ENCODE peak calls at places on chromosomes 3 and 15, in seven cellular contexts. B, P, Y, Z, H, G and R are unnamed samples.

GRCh38 chr15:60760646-60761504 is 281.9 kb upstream of the ICE2 start:
- DNase-seq in B (peak; percentile 48), P (no peak), Y (no peak), Z (no peak), H (no peak), G (no peak), R (no peak)

GRCh38 chr3:15017191-15017590 is 47.9 kb downstream of the MRPS25 start:
- DNase-seq in B (no peak), P (no peak), Y (no peak), Z (no peak), H (no peak), G (no peak), R (no peak)

GRCh38 chr3:134103470-134103869 is 73.7 kb upstream of the SLCO2A1 start:
- DNase-seq in B (no peak), P (no peak), Y (no peak), Z (no peak), H (no peak), G (no peak), R (no peak)

GRCh38 chr3:141348848-141349247 is 19.5 kb upstream of the ZBTB38 start:
- DNase-seq in B (no peak), P (no peak), Y (no peak), Z (no peak), H (no peak), G (no peak), R (no peak)

GRCh38 chr3:173371848-173372487 is 25.6 kb upstream of the NLGN1 start:
- DNase-seq in B (peak; percentile 30), P (no peak), Y (peak; percentile 57), Z (no peak), H (no peak), G (peak; percentile 33), R (peak; percentile 46)

GRCh38 chr3:113136071-113136470 is 75.3 kb upstream of the BOC start:
- DNase-seq in B (no peak), P (peak; percentile 36), Y (peak; percentile 47), Z (no peak), H (no peak), G (peak; percentile 27), R (peak; percentile 29)

GRCh38 chr3:76040946-76041345 is 255.6 kb upstream of the ZNF717 start:
- DNase-seq in B (peak; percentile 67), P (no peak), Y (no peak), Z (no peak), H (no peak), G (no peak), R (no peak)

GRCh38 chr15:40825661-40826088 is 2.8 kb downstream of the PPP1R14D start:
- DNase-seq in B (peak; percentile 34), P (no peak), Y (no peak), Z (no peak), H (peak; percentile 98), G (no peak), R (peak; percentile 54)

GRCh38 chr3:33417051-33417673 is 23.0 kb downstream of the UBP1 start:
- DNase-seq in B (peak; percentile 20), P (no peak), Y (no peak), Z (no peak), H (no peak), G (no peak), R (no peak)

GRCh38 chr3:183411216-183411922 is 17.1 kb downstream of the MCF2L2 start:
- DNase-seq in B (no peak), P (no peak), Y (no peak), Z (no peak), H (no peak), G (no peak), R (no peak)

GRCh38 chr15:98649621-98649995 is 1.3 kb downstream of the IGF1R start:
- DNase-seq in B (peak; percentile 20), P (peak; percentile 9), Y (no peak), Z (no peak), H (no peak), G (peak; percentile 58), R (peak; percentile 66)

GRCh38 chr3:140724856-140725812 is 47.3 kb downstream of the TRIM42 start:
- DNase-seq in B (no peak), P (no peak), Y (no peak), Z (no peak), H (no peak), G (no peak), R (no peak)

GRCh38 chr3:51375136-51375535 is 10.0 kb upstream of the MANF start:
- DNase-seq in B (no peak), P (no peak), Y (no peak), Z (no peak), H (peak; percentile 26), G (no peak), R (no peak)

GRCh38 chr15:77869021-77869895 is 208.3 kb downstream of the TBC1D2B start:
- DNase-seq in B (peak; percentile 55), P (no peak), Y (no peak), Z (no peak), H (no peak), G (no peak), R (no peak)

GRCh38 chr3:102512734-102513518 is 78.1 kb downstream of the ZPLD1 start:
- DNase-seq in B (peak; percentile 25), P (no peak), Y (no peak), Z (no peak), H (no peak), G (no peak), R (no peak)

GRCh38 chr3:151863611-151864010 is 9.8 kb upstream of the SUCNR1 start:
- DNase-seq in B (peak; percentile 76), P (no peak), Y (no peak), Z (no peak), H (no peak), G (no peak), R (no peak)

GRCh38 chr3:195802261-195802701 is 9.4 kb downstream of the MUC4 start:
- DNase-seq in B (no peak), P (peak; percentile 30), Y (no peak), Z (no peak), H (no peak), G (no peak), R (no peak)

GRCh38 chr3:114455432-114455831 is 161.6 kb downstream of the TIGIT start:
- DNase-seq in B (no peak), P (no peak), Y (no peak), Z (no peak), H (no peak), G (no peak), R (no peak)

GRCh38 chr3:113439576-113439975 is 1.7 kb downstream of the CFAP44 start:
- DNase-seq in B (no peak), P (no peak), Y (no peak), Z (no peak), H (no peak), G (no peak), R (peak; percentile 6)

GRCh38 chr15:58260911-58261267 is 122.7 kb downstream of the AQP9 start:
- DNase-seq in B (peak; percentile 8), P (no peak), Y (no peak), Z (no peak), H (peak; percentile 83), G (no peak), R (no peak)

GRCh38 chr15:25464784-25465183 is 26.0 kb upstream of the UBE3A start:
- DNase-seq in B (no peak), P (no peak), Y (no peak), Z (no peak), H (no peak), G (no peak), R (no peak)

GRCh38 chr3:2558828-2559227 is 460.2 kb downstream of the CNTN4 start:
- DNase-seq in B (no peak), P (no peak), Y (no peak), Z (no peak), H (no peak), G (no peak), R (no peak)

GRCh38 chr3:3683261-3683660 is 116.0 kb upstream of the LRRN1 start:
- DNase-seq in B (peak; percentile 84), P (no peak), Y (no peak), Z (no peak), H (no peak), G (no peak), R (no peak)

GRCh38 chr3:53694648-53695356 is 151.4 kb downstream of the CHDH start:
- DNase-seq in B (no peak), P (no peak), Y (no peak), Z (no peak), H (no peak), G (no peak), R (no peak)

GRCh38 chr15:101455291-101455916 is 34.1 kb downstream of the PCSK6 start:
- DNase-seq in B (no peak), P (no peak), Y (no peak), Z (no peak), H (no peak), G (no peak), R (no peak)

DNA sequence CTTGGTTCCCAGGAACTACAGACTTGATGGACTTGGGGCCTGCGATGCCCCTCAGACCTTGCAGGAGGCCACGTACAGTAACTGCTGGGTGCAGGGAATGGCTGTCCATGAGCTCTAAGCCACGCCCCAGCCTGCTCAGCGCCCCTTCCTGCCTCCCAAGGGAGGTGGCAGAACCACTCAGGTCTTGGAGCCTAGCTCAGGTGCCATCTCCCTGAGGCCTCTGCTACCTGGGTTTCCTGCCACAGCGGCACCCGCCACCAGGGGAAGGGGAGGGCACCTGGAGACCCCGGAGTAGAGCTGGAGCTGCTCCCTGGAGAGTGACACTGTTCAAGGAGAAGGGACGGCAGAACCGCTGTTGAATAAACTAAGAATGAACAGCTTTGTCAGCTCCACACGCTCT is 77.8 kb upstream of the RPL32 start:
- DNase-seq in B (no peak), P (no peak), Y (no peak), Z (no peak), H (no peak), G (no peak), R (no peak)
- H3K36me3 ChIP-seq in B (peaks cover 5% of the 10 kb centered on the region), P (peaks cover 82% of the 10 kb centered on the region), Y (peaks cover 3% of the 10 kb centered on the region), Z (peaks cover 39% of the 10 kb centered on the region), H (no peaks in the 10 kb centered on the region), G (no peaks in the 10 kb centered on the region), R (no peaks in the 10 kb centered on the region)

DNA sequence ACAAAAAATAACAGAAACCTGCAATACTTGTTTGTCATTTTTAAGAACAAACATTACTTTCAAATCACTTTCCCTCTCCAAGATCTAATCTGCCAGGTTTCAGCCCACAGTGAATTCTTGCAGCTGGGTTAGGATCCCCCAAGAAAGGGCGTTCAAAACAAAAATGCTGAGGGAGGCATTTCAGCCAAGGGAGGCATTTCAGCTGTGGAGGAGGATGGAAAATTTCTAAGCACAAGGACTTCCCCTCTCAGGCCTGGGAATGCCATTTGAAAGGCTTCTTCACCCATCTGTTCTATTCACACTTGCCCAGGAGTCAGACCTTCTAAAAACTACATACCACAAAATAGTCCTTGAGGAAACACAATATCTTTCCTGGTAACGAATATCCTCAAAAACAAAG is 69.1 kb downstream of the P3H2 start:
- DNase-seq in B (no peak), P (no peak), Y (peak; percentile 61), Z (no peak), H (no peak), G (peak; percentile 31), R (no peak)
- TF ChIP-seq CTCF in B (no peak), P (no peak), Y (no peak), Z (no peak), H (no peak), G (no peak), R (no peak)

GRCh38 chr3:150252462-150252861 is 155.6 kb upstream of the TSC22D2 start:
- DNase-seq in B (peak; percentile 35), P (no peak), Y (no peak), Z (no peak), H (no peak), G (no peak), R (no peak)
- H2AFZ ChIP-seq in B (no peak overlapping the region), P (no peak overlapping the region), Y (peak overlapping the region; percentile 70), Z (no peak overlapping the region), H (no peak overlapping the region), G (peak overlapping the region; percentile 41), R (no peak overlapping the region)

DNA sequence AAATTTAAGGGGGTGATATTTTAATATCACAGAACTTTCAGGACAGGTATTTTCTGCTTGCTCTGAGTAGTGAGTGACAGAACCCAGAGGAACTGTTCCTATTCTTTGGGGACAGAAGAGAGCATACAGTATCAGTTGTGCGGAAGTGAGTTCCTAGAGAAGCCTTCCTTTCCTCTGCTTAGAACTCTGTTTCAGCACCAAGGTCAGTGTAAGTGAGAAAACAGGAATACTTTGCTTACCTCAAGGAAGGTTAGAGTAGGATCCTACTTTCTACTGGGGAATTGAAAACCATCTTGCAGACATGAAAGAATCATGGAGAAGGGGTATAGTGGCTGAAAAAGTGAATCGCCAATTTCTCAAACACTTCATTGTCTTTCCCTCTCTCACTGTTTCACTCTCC is 542.4 kb downstream of the SQOR start:
- DNase-seq in B (no peak), P (no peak), Y (peak; percentile 12), Z (no peak), H (no peak), G (peak; percentile 3), R (no peak)
- H3K36me3 ChIP-seq in B (no peaks in the 10 kb centered on the region), P (no peaks in the 10 kb centered on the region), Y (no peaks in the 10 kb centered on the region), Z (no peaks in the 10 kb centered on the region), H (no peaks in the 10 kb centered on the region), G (no peaks in the 10 kb centered on the region), R (no peaks in the 10 kb centered on the region)